ENCODE peak calls at places on chromosomes 1 and 21, in ten cellular contexts. E is Calu3; B is left cardiac atrium; F is type B pancreatic cell; P is HT-29; N is AG08396; Y is HTR-8/SVneo; U is lower lobe of right lung; R is activated T-cell treated with anti-CD3 and anti-CD28 coated beads, Interleukin-2, amount 50 U/mL, for 72 hours; K is dermis microvascular lymphatic vessel endothelial cell. H is an unnamed sample.

GRCh38 chr21:42815217-42815616 is 64.1 kb downstream of the WDR4 start:
- DNase-seq in E (no peak), B (no peak), F (no peak), P (no peak), N (no peak), Y (no peak), U (no peak), R (no peak), K (no peak), H (no peak)

GRCh38 chr1:154221815-154222081 is 993 bp downstream of the UBAP2L start:
- DNase-seq in E (no peak), B (no peak), F (no peak), P (no peak), N (peak; percentile 37), Y (peak; percentile 13), U (no peak), R (no peak), K (no peak), H (no peak)

GRCh38 chr1:31374511-31375196 is 1.8 kb upstream of the FABP3 start:
- DNase-seq in E (no peak), B (no peak), F (no peak), P (no peak), N (peak; percentile 50), Y (no peak), U (no peak), R (no peak), K (no peak), H (no peak)

GRCh38 chr1:151888972-151889570 is 20.2 kb downstream of the THEM4 start:
- DNase-seq in E (no peak), B (no peak), F (no peak), P (peak; percentile 60), N (no peak), Y (no peak), U (no peak), R (no peak), K (no peak), H (no peak)

GRCh38 chr1:87600848-87601247 is 272.2 kb downstream of the LMO4 start:
- DNase-seq in E (no peak), B (no peak), F (no peak), P (no peak), N (no peak), Y (no peak), U (no peak), R (no peak), K (no peak), H (no peak)

GRCh38 chr1:218473527-218473926 is 128.4 kb downstream of the TGFB2 start:
- DNase-seq in E (no peak), B (no peak), F (no peak), P (no peak), N (no peak), Y (no peak), U (no peak), R (no peak), K (no peak), H (no peak)

GRCh38 chr1:46130144-46130543 is 2.3 kb downstream of the PIK3R3 start:
- DNase-seq in E (no peak), B (no peak), F (no peak), P (no peak), N (no peak), Y (no peak), U (no peak), R (no peak), K (no peak), H (no peak)

GRCh38 chr1:35611655-35612054 is 29.7 kb downstream of the PSMB2 start:
- DNase-seq in E (no peak), B (no peak), F (no peak), P (no peak), N (no peak), Y (no peak), U (no peak), R (no peak), K (no peak), H (no peak)

GRCh38 chr1:178300350-178300699 is 196.4 kb downstream of the CLEC20A start:
- DNase-seq in E (no peak), B (no peak), F (no peak), P (no peak), N (no peak), Y (no peak), U (no peak), R (no peak), K (no peak), H (no peak)

GRCh38 chr1:239987103-239987745 is 104.5 kb upstream of the FMN2 start:
- DNase-seq in E (peak; percentile 65), B (peak; percentile 54), F (no peak), P (peak; percentile 57), N (peak; percentile 24), Y (no peak), U (peak; percentile 55), R (peak; percentile 16), K (peak; percentile 18), H (no peak)

GRCh38 chr1:244273845-244274619 is 177.7 kb downstream of the ADSS2 start:
- DNase-seq in E (peak; percentile 60), B (peak; percentile 78), F (peak; percentile 56), P (no peak), N (peak; percentile 90), Y (peak; percentile 91), U (no peak), R (peak; percentile 2), K (peak; percentile 15), H (no peak)

GRCh38 chr1:29639741-29640427 is 403.6 kb downstream of the PTPRU start:
- DNase-seq in E (peak; percentile 79), B (no peak), F (peak; percentile 50), P (peak; percentile 41), N (peak; percentile 70), Y (peak; percentile 77), U (no peak), R (no peak), K (no peak), H (no peak)

GRCh38 chr1:30840904-30841598 is 67.5 kb downstream of the SDC3 start:
- DNase-seq in E (no peak), B (peak; percentile 56), F (no peak), P (no peak), N (no peak), Y (no peak), U (peak; percentile 70), R (no peak), K (peak; percentile 50), H (no peak)

GRCh38 chr1:230681599-230681998 is 32.3 kb downstream of the AGT start:
- DNase-seq in E (peak; percentile 74), B (no peak), F (no peak), P (peak; percentile 27), N (peak; percentile 61), Y (peak; percentile 67), U (no peak), R (peak; percentile 5), K (no peak), H (no peak)